ENCODE peak calls at places on chromosomes 4 and X, in five cellular contexts. V is GM12878, M is H1, F is HepG2, T is K562. Z is an unnamed sample.

GRCh38 chr4:73729534-73730165 is 10.7 kb upstream of the CXCL8 start:
- DNase-seq in V (no peak), M (no peak), F (peak), T (peak), Z (peak)

GRCh38 chr4:121711263-121712000 is 14.7 kb upstream of the ANXA5 start:
- DNase-seq in V (no peak), M (peak), F (peak), T (peak), Z (peak)

GRCh38 chrX:73728518-73729023 is 165.6 kb downstream of the CHIC1 start:
- DNase-seq in V (no peak), M (no peak), F (no peak), T (no peak), Z (no peak)

GRCh38 chr4:139955600-139955999 is 198.4 kb downstream of the MAML3 start:
- DNase-seq in V (no peak), M (no peak), F (no peak), T (no peak), Z (no peak)

GRCh38 chr4:22778547-22779163 is 85.9 kb downstream of the GBA3 start:
- DNase-seq in V (no peak), M (no peak), F (no peak), T (peak), Z (no peak)

GRCh38 chrX:46770817-46771163 is 11.9 kb upstream of the SLC9A7 start:
- DNase-seq in V (no peak), M (no peak), F (no peak), T (no peak), Z (no peak)

GRCh38 chr4:118113220-118113619 is 78.9 kb downstream of the NDST3 start:
- DNase-seq in V (no peak), M (no peak), F (no peak), T (no peak), Z (no peak)

GRCh38 chr4:187618701-187619278 is 376.8 kb upstream of the ZFP42 start:
- DNase-seq in V (no peak), M (no peak), F (no peak), T (no peak), Z (no peak)

GRCh38 chr4:83248486-83248885 is 36.1 kb downstream of the COQ2 start:
- DNase-seq in V (no peak), M (no peak), F (no peak), T (no peak), Z (no peak)

GRCh38 chr4:15396157-15396800 is 31.6 kb upstream of the C1QTNF7 start:
- DNase-seq in V (no peak), M (peak), F (peak), T (peak), Z (peak)

GRCh38 chr4:66357316-66357715 is 687.0 kb upstream of the EPHA5 start:
- DNase-seq in V (no peak), M (no peak), F (no peak), T (no peak), Z (no peak)

GRCh38 chr4:173074501-173074946 is 94.1 kb upstream of the GALNT7 start:
- DNase-seq in V (no peak), M (peak), F (no peak), T (no peak), Z (peak)

GRCh38 chrX:41720125-41720780 is 3.7 kb upstream of the GPR82 start:
- DNase-seq in V (peak), M (no peak), F (no peak), T (no peak), Z (no peak)

GRCh38 chrX:151370906-151371305 is 26.1 kb upstream of the VMA21 start:
- DNase-seq in V (no peak), M (no peak), F (peak), T (peak), Z (no peak)

GRCh38 chr4:142883433-142883832 is 37.3 kb upstream of the INPP4B start:
- DNase-seq in V (no peak), M (no peak), F (no peak), T (no peak), Z (peak)

GRCh38 chr4:173489514-173489913 is 40.5 kb downstream of the HAND2 start:
- DNase-seq in V (no peak), M (no peak), F (no peak), T (no peak), Z (no peak)

GRCh38 chr4:25953740-25954139 is 39.7 kb downstream of the SMIM20 start:
- DNase-seq in V (no peak), M (no peak), F (peak), T (no peak), Z (peak)

DNA sequence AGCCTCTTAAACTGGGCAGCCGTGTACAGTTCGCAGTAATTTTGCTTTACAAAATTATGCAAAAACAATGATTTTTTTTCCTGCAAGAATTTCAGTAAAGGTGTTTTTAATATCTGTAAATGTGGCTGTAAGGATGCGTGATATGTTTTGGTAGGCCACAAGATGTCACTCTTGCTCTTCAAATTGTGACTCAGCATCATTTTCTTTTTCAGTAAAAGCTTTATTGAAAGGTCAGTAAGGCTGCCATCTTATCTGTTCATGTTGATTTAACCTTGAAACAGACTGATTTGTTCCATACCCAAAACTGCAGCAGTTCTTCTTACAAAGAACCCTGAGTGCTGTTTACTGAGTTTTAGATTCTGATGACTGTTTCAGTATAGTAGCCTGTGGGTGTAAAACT is 39.9 kb downstream of the TXLNG start:
- DNase-seq in V (no peak), M (no peak), F (peak), T (peak), Z (no peak)
- TF ChIP-seq CTCF in V (peak), M (no peak), F (peak), T (peak), Z (peak)

DNA sequence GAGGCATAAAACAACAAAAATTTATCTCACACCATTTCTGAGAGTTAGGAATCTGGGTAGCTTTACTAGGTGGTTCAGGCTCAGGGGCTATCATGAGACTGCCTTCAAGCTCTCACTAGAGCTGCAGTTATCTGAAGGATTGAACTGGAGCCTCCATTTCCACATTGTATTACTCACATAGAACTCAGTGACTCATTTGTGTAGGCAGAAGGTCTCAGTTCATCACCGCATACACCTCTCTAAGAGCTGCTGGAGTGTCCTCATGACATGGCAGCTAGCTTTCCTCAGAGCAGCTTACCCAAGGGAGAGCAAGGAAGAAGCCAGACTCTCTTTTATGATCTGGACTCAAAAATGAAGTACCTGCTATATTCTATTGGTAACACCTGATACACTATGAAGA is 389.2 kb downstream of the IQCM start:
- DNase-seq in V (no peak), M (no peak), F (no peak), T (no peak), Z (no peak)
- TF ChIP-seq ZNF274 in V (no peak), M (no peak), F (no peak), T (no peak), Z (no peak)

GRCh38 chr4:134906404-134907023 is 704.9 kb upstream of the PABPC4L start:
- DNase-seq in V (no peak), M (no peak), F (no peak), T (no peak), Z (no peak)

DNA sequence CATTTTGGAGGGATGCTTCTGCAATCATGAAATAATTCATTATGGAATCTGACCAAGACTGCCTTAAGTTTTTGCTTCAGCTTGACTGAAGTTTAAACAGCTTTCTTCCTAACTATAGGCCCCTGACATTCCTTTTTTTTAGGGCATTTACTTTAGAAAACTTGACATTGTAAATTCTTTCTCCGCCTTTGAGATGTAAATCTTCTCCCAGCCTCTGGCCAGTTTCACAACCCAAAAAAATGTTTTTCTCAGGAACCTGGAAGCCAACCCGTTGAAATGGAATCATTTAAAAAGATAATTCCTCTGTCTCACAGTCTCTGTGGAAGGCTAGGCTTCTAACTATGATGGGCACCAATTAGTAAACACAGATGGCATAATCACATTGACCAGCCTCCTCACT is 710.4 kb upstream of the PABPC4L start:
- DNase-seq in V (no peak), M (no peak), F (no peak), T (no peak), Z (no peak)
- TF ChIP-seq SIN3A in V (no peak), M (no peak), F (no peak), T (no peak), Z (no peak)

DNA sequence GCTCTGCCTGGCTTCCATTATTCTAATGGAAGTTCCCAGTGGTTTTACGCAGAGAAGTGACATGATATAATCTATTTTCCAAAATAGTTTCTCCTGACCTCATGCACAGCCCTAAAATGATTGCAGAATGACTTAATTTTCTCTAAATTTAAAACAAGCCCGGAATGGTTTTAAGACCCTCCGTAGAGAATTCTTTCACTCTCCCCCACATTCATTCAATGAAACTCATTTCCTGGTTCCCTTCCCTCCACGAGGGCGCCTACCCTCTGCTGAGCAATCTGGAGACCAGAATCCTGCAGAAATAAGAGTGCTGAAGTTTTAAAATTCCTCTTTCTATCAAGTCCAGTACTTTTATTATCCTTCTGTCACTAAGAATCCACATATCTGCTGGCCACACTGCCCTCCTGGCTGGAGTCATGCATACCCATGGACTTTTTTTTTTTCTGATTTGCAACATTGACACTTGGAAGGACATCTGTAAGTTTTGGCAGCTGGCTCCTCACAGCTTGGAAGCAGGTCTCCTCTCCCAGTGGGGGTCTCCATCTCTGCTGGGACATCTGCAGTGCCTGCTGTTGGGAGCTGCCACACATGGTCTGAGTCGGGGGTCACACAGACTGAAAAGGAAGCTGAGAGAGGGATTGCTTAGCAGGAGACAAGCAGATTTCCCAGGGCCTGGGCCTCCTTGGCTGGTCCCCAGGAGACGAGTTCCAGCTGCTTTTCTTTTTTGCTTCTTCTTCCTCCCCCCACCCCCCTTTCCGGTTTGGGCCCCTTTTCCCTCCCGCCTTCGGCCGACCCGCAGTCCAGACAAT is 86.1 kb downstream of the SOWAHB start:
- DNase-seq in V (no peak), M (no peak), F (no peak), T (no peak), Z (no peak)
- TF ChIP-seq CTCF in V (no peak), M (no peak), F (no peak), T (no peak), Z (no peak)

GRCh38 chrX:10239611-10240064 is 82.9 kb downstream of the CLCN4 start:
- DNase-seq in V (no peak), M (no peak), F (no peak), T (no peak), Z (no peak)
- TF ChIP-seq ZNF274 in V (no peak), M (no peak), F (no peak), T (no peak), Z (no peak)